ENCODE peak calls at places on chromosomes 13 and 19, in ten cellular contexts. C, Q, V, Z, J, K, X, L, F and R are unnamed samples.
A peak's percentile ranks its signal among the peaks of the same experiment; 100 is the strongest.

GRCh38 chr13:111177803-111178389 is 62.8 kb downstream of the ARHGEF7 start:
- DNase-seq in C (no peak), Q (no peak), V (no peak), Z (no peak), J (peak; percentile 23), K (peak; percentile 36), X (no peak), L (no peak), F (no peak), R (no peak)

GRCh38 chr13:88717946-88718345 is 1046.8 kb downstream of the SLITRK5 start:
- DNase-seq in C (no peak), Q (no peak), V (no peak), Z (no peak), J (no peak), K (no peak), X (no peak), L (no peak), F (no peak), R (no peak)

GRCh38 chr13:114202581-114202980 is 23.5 kb downstream of the CFAP97D2 start:
- DNase-seq in C (no peak), Q (no peak), V (no peak), Z (no peak), J (no peak), K (no peak), X (no peak), L (no peak), F (no peak), R (no peak)

GRCh38 chr19:9309974-9310446 is 372 bp upstream of the ZNF699 start:
- DNase-seq in C (peak; percentile 88), Q (no peak), V (peak; percentile 81), Z (no peak), J (peak; percentile 92), K (no peak), X (no peak), L (no peak), F (no peak), R (peak; percentile 96)

GRCh38 chr13:94674609-94675348 is 37.6 kb downstream of the SOX21 start:
- DNase-seq in C (no peak), Q (peak; percentile 8), V (peak; percentile 41), Z (no peak), J (peak; percentile 57), K (peak; percentile 70), X (no peak), L (peak; percentile 15), F (no peak), R (peak; percentile 68)

GRCh38 chr19:48350856-48351255 is 12.9 kb downstream of the TMEM143 start:
- DNase-seq in C (no peak), Q (no peak), V (no peak), Z (no peak), J (no peak), K (no peak), X (no peak), L (no peak), F (no peak), R (no peak)

GRCh38 chr19:13492128-13492527 is 14.2 kb downstream of the CACNA1A start:
- DNase-seq in C (no peak), Q (no peak), V (no peak), Z (no peak), J (peak; percentile 92), K (no peak), X (no peak), L (no peak), F (peak; percentile 99), R (no peak)

GRCh38 chr13:36069881-36070366 is 61.3 kb downstream of the DCLK1 start:
- DNase-seq in C (no peak), Q (no peak), V (no peak), Z (no peak), J (peak; percentile 94), K (no peak), X (no peak), L (no peak), F (no peak), R (no peak)

GRCh38 chr13:101149735-101150380 is 266.4 kb downstream of the NALCN start:
- DNase-seq in C (no peak), Q (no peak), V (no peak), Z (no peak), J (peak; percentile 59), K (no peak), X (no peak), L (no peak), F (no peak), R (peak; percentile 29)

GRCh38 chr13:30869491-30869890 is 36.6 kb upstream of the MEDAG start:
- DNase-seq in C (no peak), Q (no peak), V (no peak), Z (no peak), J (peak; percentile 86), K (no peak), X (no peak), L (no peak), F (no peak), R (no peak)

GRCh38 chr19:18282021-18282787 is 782 bp upstream of the JUND start:
- DNase-seq in C (no peak), Q (no peak), V (peak; percentile 49), Z (no peak), J (no peak), K (peak; percentile 76), X (no peak), L (no peak), F (no peak), R (peak; percentile 93)

GRCh38 chr13:40408602-40409001 is 257.8 kb downstream of the FOXO1 start:
- DNase-seq in C (no peak), Q (no peak), V (no peak), Z (no peak), J (no peak), K (no peak), X (no peak), L (no peak), F (peak; percentile 45), R (peak; percentile 41)

GRCh38 chr13:113749507-113749906 is 9.5 kb upstream of the TMEM255B start:
- DNase-seq in C (no peak), Q (no peak), V (no peak), Z (no peak), J (no peak), K (no peak), X (no peak), L (no peak), F (no peak), R (no peak)

GRCh38 chr19:43651758-43652545 is 12.3 kb upstream of the CADM4 start:
- DNase-seq in C (no peak), Q (no peak), V (no peak), Z (no peak), J (peak; percentile 68), K (peak; percentile 88), X (no peak), L (no peak), F (no peak), R (peak; percentile 69)

GRCh38 chr19:35241417-35241816 is 7.4 kb upstream of the LSR start:
- DNase-seq in C (no peak), Q (no peak), V (no peak), Z (no peak), J (no peak), K (no peak), X (no peak), L (no peak), F (no peak), R (no peak)

GRCh38 chr13:33349996-33350826 is 64.7 kb upstream of the STARD13 start:
- DNase-seq in C (no peak), Q (no peak), V (no peak), Z (no peak), J (peak; percentile 37), K (peak; percentile 29), X (no peak), L (no peak), F (no peak), R (no peak)

GRCh38 chr19:39360599-39360998 is 18.4 kb downstream of the SAMD4B start:
- DNase-seq in C (no peak), Q (no peak), V (no peak), Z (no peak), J (peak; percentile 29), K (no peak), X (no peak), L (no peak), F (no peak), R (no peak)

GRCh38 chr13:111065698-111066097 is 49.4 kb upstream of the ARHGEF7 start:
- DNase-seq in C (no peak), Q (no peak), V (no peak), Z (no peak), J (no peak), K (no peak), X (no peak), L (no peak), F (no peak), R (no peak)

GRCh38 chr13:47794963-47795362 is 206.1 kb downstream of the SUCLA2 start:
- DNase-seq in C (no peak), Q (no peak), V (no peak), Z (no peak), J (peak; percentile 11), K (no peak), X (no peak), L (no peak), F (no peak), R (peak; percentile 35)

GRCh38 chr13:75430618-75431209 is 51.3 kb downstream of the TBC1D4 start:
- DNase-seq in C (no peak), Q (no peak), V (no peak), Z (no peak), J (no peak), K (no peak), X (no peak), L (no peak), F (no peak), R (no peak)

GRCh38 chr13:23578411-23579071 is 8.3 kb downstream of the TNFRSF19 start:
- DNase-seq in C (peak; percentile 34), Q (peak; percentile 21), V (no peak), Z (peak; percentile 55), J (peak; percentile 55), K (no peak), X (no peak), L (peak; percentile 37), F (no peak), R (peak; percentile 71)